ENCODE peak calls at places on chromosomes 2 and 18, in four cellular contexts. K is Panc1, W is HepG2, F is HCT116. C is an unnamed sample.

GRCh38 chr2:169119816-169120215 is 50.5 kb downstream of the DHRS9 start:
- DNase-seq in W (no peak), K (no peak), F (no peak), C (no peak)

GRCh38 chr2:192035731-192036442 is 158.8 kb downstream of the TMEFF2 start:
- DNase-seq in F (no peak), W (no peak), K (no peak), C (no peak)

GRCh38 chr2:71333619-71334018 is 2.0 kb downstream of the ZNF638 start:
- DNase-seq in K (no peak), F (no peak), W (no peak), C (peak)

GRCh38 chr2:174730530-174731018 is 33.7 kb downstream of the CHRNA1 start:
- DNase-seq in W (no peak), K (no peak), F (no peak), C (no peak)

GRCh38 chr2:150693556-150693955 is 206.1 kb upstream of the RND3 start:
- DNase-seq in F (no peak), W (no peak), K (no peak), C (no peak)

GRCh38 chr2:217261452-217261851 is 401.6 kb upstream of the TNP1 start:
- DNase-seq in F (no peak), W (no peak), K (no peak), C (peak)

GRCh38 chr2:240363718-240364581 is 71.5 kb upstream of the GPC1 start:
- DNase-seq in W (no peak), F (no peak), K (no peak), C (no peak)

GRCh38 chr2:31000970-31001369 is 137.3 kb downstream of the GALNT14 start:
- DNase-seq in F (no peak), K (no peak), W (no peak), C (no peak)

GRCh38 chr2:44935854-44936185 is 5.7 kb upstream of the SIX3 start:
- DNase-seq in F (no peak), W (no peak), K (no peak), C (no peak)

GRCh38 chr18:59382388-59382787 is 23.3 kb upstream of the LMAN1 start:
- DNase-seq in F (no peak), W (no peak), K (no peak), C (no peak)

GRCh38 chr18:26456070-26456491 is 92.3 kb downstream of the KCTD1 start:
- DNase-seq in W (peak), F (no peak), K (no peak), C (no peak)

GRCh38 chr18:29647700-29648099 is 1394.8 kb downstream of the DSC3 start:
- DNase-seq in F (no peak), K (no peak), W (no peak), C (no peak)

GRCh38 chr18:62264984-62265383 is 60.1 kb upstream of the TNFRSF11A start:
- DNase-seq in W (no peak), F (no peak), K (no peak), C (no peak)

GRCh38 chr2:41963661-41964525 is 83.9 kb upstream of the PKDCC start:
- DNase-seq in W (peak), F (no peak), K (no peak), C (no peak)

GRCh38 chr2:29535188-29535587 is 386.2 kb downstream of the ALK start:
- DNase-seq in F (no peak), W (no peak), K (no peak), C (no peak)

GRCh38 chr2:8546319-8547283 is 135.3 kb upstream of the ID2 start:
- DNase-seq in K (no peak), F (no peak), W (no peak), C (no peak)

GRCh38 chr2:202519453-202519852 is 115.3 kb upstream of the FAM117B start:
- DNase-seq in K (no peak), W (no peak), F (no peak), C (no peak)

GRCh38 chr2:207504513-207505171 is 25.1 kb upstream of the CREB1 start:
- DNase-seq in F (no peak), K (no peak), W (no peak), C (no peak)

GRCh38 chr18:50356036-50356945 is 18.6 kb upstream of the SKA1 start:
- DNase-seq in F (peak), K (no peak), W (peak), C (no peak)

GRCh38 chr2:69464575-69464974 is 27.3 kb upstream of the NFU1 start:
- DNase-seq in K (no peak), F (no peak), W (no peak), C (peak)

GRCh38 chr2:239178484-239178883 is 222.3 kb downstream of the HDAC4 start:
- DNase-seq in K (no peak), F (no peak), W (no peak), C (no peak)
- TF ChIP-seq TCF7L2 in K (no peak), F (no peak), W (no peak), C (no peak)

DNA sequence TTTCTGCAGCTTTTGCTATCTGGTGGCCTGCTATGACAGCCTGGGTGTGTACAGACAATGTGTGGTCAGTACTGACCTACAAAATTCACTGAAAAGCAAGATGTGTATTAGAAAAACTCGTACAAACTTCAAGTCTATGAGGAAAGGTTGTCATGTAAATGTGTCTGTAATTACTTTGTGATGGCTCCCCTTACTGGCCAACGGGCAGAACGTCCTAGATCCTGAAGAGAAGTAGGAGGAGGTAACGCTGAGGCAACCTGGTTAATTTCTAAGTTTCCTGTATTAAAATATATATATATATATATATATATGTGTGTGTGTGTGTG is 95.5 kb downstream of the GALNT3 start:
- DNase-seq in W (peak), F (peak), K (peak), C (no peak)
- TF ChIP-seq TCF7L2 in W (no peak), F (no peak), K (no peak), C (no peak)

GRCh38 chr2:146847846-146848245 is 997.0 kb upstream of the ACVR2A start:
- DNase-seq in F (no peak), K (no peak), W (no peak), C (no peak)

GRCh38 chr2:146844226-146844990 is 1000.4 kb upstream of the ACVR2A start:
- DNase-seq in W (no peak), F (no peak), K (no peak), C (no peak)
- TF ChIP-seq TCF7L2 in W (no peak), F (no peak), K (no peak), C (no peak)

DNA sequence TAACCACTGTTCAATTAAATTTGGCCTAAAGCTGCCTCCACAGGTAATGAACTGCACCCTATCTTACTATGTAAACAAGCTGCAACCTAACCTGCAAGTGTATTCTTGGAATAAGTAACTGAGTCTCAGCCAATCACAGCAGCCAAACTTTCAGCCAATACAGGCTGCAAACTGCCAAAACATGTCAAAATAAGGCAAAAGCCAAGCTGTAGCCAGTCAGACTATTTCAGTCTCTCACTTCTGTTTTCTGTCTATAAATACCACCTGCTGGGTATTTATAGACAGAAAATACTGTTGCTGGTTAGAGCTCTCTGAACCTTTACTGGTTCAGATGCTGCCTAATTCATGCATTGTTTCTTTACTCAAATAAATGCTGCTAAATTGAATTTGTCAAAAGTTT is 14.3 kb downstream of the C2orf76 start:
- DNase-seq in F (peak), K (no peak), W (no peak), C (no peak)
- TF ChIP-seq TCF7L2 in F (no peak), K (no peak), W (no peak), C (no peak)

GRCh38 chr18:23114171-23114881 is 21.0 kb upstream of the CABLES1 start:
- DNase-seq in W (no peak), F (no peak), K (no peak), C (no peak)
- TF ChIP-seq TCF7L2 in W (no peak), F (no peak), K (no peak), C (no peak)

GRCh38 chr18:12777543-12777942 is 74.7 kb downstream of the PSMG2 start:
- DNase-seq in K (no peak), W (no peak), F (no peak), C (no peak)
- TF ChIP-seq TCF7L2 in K (no peak), W (no peak), F (no peak), C (no peak)

GRCh38 chr2:40760071-40760666 is 308.3 kb upstream of the SLC8A1 start:
- DNase-seq in K (peak), F (peak), W (peak), C (peak)
- TF ChIP-seq TCF7L2 in K (no peak), F (no peak), W (no peak), C (no peak)

GRCh38 chr2:64331430-64331700 is 122.6 kb upstream of the LGALSL start:
- DNase-seq in F (no peak), W (no peak), K (no peak), C (no peak)

GRCh38 chr2:64331846-64332245 is 122.1 kb upstream of the LGALSL start:
- DNase-seq in K (no peak), F (no peak), W (no peak), C (no peak)

GRCh38 chr2:64329848-64330247 is 124.1 kb upstream of the LGALSL start:
- DNase-seq in K (no peak), F (no peak), W (no peak), C (no peak)

GRCh38 chr2:64330691-64331429 is 123.1 kb upstream of the LGALSL start:
- DNase-seq in F (peak), K (peak), W (peak), C (peak)

DNA sequence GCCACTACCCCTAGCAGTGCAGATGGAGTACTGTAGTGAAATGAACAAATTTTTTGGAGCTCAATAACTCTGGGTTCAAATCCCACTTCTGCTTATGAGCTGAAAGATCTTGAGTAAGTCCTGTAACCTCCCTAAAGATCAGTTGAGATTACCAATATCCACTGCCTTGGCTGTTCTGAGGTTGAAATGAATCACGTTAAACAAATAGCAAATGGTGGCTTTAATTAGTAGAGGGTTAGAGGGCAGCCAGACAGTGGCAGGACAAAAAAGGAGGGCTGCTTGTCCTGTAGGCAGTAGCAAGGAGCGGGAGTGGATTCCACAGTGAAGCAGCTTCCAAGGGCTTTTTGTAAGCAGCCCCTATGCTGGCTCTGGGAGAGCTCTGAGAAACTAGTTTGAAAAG is 123.7 kb upstream of the LGALSL start:
- DNase-seq in F (no peak), W (no peak), K (no peak), C (no peak)
- TF ChIP-seq TCF7L2 in F (no peak), W (no peak), K (no peak), C (no peak)

DNA sequence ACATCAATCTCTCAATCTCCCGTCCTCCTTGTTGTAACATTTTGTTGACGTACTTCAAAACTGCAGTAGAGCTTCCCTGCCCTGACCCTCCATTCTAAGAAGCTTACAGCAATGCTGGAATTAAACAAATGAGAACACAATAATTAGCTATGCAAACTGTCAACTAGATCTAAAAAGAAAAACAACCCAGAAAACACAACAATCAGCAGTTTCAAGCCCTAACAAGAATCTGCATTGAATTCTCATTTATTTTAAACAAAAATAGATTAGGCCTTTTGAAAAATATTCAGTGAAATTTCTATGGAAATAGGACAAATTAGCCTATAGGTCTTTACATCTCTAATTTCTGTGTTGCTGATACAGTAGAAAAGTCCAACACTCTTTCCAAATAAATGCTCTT is 807.0 kb upstream of the FSHR start:
- DNase-seq in W (no peak), K (no peak), F (no peak), C (no peak)
- TF ChIP-seq TCF7L2 in W (no peak), K (no peak), F (no peak), C (no peak)

GRCh38 chr2:75074228-75074627 is 115.8 kb downstream of the POLE4 start:
- DNase-seq in K (no peak), W (no peak), F (no peak), C (no peak)

GRCh38 chr2:75077909-75078308 is 119.5 kb downstream of the POLE4 start:
- DNase-seq in W (no peak), F (no peak), K (no peak), C (no peak)

GRCh38 chr2:75074708-75075107 is 116.3 kb downstream of the POLE4 start:
- DNase-seq in K (no peak), W (no peak), F (no peak), C (no peak)

GRCh38 chr2:75079575-75079974 is 119.7 kb downstream of the TACR1 start:
- DNase-seq in W (no peak), F (no peak), K (no peak), C (no peak)

DNA sequence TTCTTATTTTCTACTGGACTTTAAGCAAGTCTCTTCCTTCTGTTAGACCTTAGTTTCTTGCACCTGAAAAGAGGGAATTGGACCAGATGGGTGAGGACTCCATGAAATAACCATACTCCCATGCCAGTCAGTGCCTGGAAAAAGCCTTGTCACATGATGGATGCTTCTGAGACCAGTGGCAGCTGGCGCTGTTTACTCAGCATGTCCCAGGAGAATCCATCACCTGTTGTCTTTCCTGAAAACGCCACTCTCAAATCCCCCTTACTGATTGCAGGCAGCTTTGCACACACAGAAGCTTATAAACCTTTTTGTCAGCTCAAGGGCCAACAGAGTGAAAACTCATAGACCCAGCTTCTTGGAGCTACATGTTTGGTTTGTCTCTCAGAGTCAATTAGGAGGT is 117.6 kb downstream of the POLE4 start:
- DNase-seq in W (no peak), K (no peak), F (no peak), C (no peak)
- TF ChIP-seq TCF7L2 in W (no peak), K (no peak), F (no peak), C (no peak)

C was measured in K562.